ENCODE peak calls at places on chromosomes 16 and 17, in seven cellular contexts. One of them, this sample, is unnamed.

GRCh38 chr16:66408181-66409048 is 18.7 kb upstream of the BEAN1 start:
- DNase-seq in amniotic stem cell: peak
- DNase-seq in EL: peak
- DNase-seq in heart right ventricle: no peak
- DNase-seq in NCI-H1092: no peak
- DNase-seq in heart left ventricle: peak
- DNase-seq in activated naive CD8-positive, alpha-beta T cell treated with anti-CD3 and anti-CD28 coated beads, Interleukin-2, amount 50 U/mL, for 16 hours: no peak
- DNase-seq in this sample: peak

GRCh38 chr16:31519746-31520145 is 8.0 kb upstream of the AHSP start:
- DNase-seq in NCI-H1092: peak
- DNase-seq in amniotic stem cell: no peak
- DNase-seq in heart right ventricle: no peak
- DNase-seq in EL: no peak
- DNase-seq in activated naive CD8-positive, alpha-beta T cell treated with anti-CD3 and anti-CD28 coated beads, Interleukin-2, amount 50 U/mL, for 16 hours: no peak
- DNase-seq in heart left ventricle: no peak
- DNase-seq in this sample: no peak

GRCh38 chr17:3693829-3694231 is 2.1 kb downstream of the P2RX5 start:
- DNase-seq in heart left ventricle: no peak
- DNase-seq in amniotic stem cell: no peak
- DNase-seq in activated naive CD8-positive, alpha-beta T cell treated with anti-CD3 and anti-CD28 coated beads, Interleukin-2, amount 50 U/mL, for 16 hours: no peak
- DNase-seq in NCI-H1092: no peak
- DNase-seq in heart right ventricle: no peak
- DNase-seq in EL: no peak
- DNase-seq in this sample: no peak

GRCh38 chr16:2008009-2008526 is 1.6 kb downstream of the ZNF598 start:
- DNase-seq in activated naive CD8-positive, alpha-beta T cell treated with anti-CD3 and anti-CD28 coated beads, Interleukin-2, amount 50 U/mL, for 16 hours: no peak
- DNase-seq in amniotic stem cell: no peak
- DNase-seq in heart left ventricle: peak
- DNase-seq in EL: peak
- DNase-seq in heart right ventricle: no peak
- DNase-seq in NCI-H1092: no peak
- DNase-seq in this sample: no peak

GRCh38 chr17:38868095-38868967 is 1.5 kb upstream of the LASP1 start:
- DNase-seq in NCI-H1092: no peak
- DNase-seq in activated naive CD8-positive, alpha-beta T cell treated with anti-CD3 and anti-CD28 coated beads, Interleukin-2, amount 50 U/mL, for 16 hours: no peak
- DNase-seq in EL: peak
- DNase-seq in heart right ventricle: peak
- DNase-seq in heart left ventricle: peak
- DNase-seq in amniotic stem cell: peak
- DNase-seq in this sample: peak

GRCh38 chr16:50430076-50430475 is 61.3 kb upstream of the BRD7 start:
- DNase-seq in heart right ventricle: no peak
- DNase-seq in EL: no peak
- DNase-seq in NCI-H1092: no peak
- DNase-seq in activated naive CD8-positive, alpha-beta T cell treated with anti-CD3 and anti-CD28 coated beads, Interleukin-2, amount 50 U/mL, for 16 hours: no peak
- DNase-seq in amniotic stem cell: no peak
- DNase-seq in heart left ventricle: no peak
- DNase-seq in this sample: no peak

GRCh38 chr16:48352648-48353347 is 32.4 kb downstream of the SIAH1 start:
- DNase-seq in activated naive CD8-positive, alpha-beta T cell treated with anti-CD3 and anti-CD28 coated beads, Interleukin-2, amount 50 U/mL, for 16 hours: no peak
- DNase-seq in NCI-H1092: no peak
- DNase-seq in heart right ventricle: no peak
- DNase-seq in EL: no peak
- DNase-seq in amniotic stem cell: no peak
- DNase-seq in heart left ventricle: no peak
- DNase-seq in this sample: no peak

GRCh38 chr17:1916963-1917715 is 87.3 kb downstream of the RPA1 start:
- DNase-seq in amniotic stem cell: no peak
- DNase-seq in NCI-H1092: no peak
- DNase-seq in activated naive CD8-positive, alpha-beta T cell treated with anti-CD3 and anti-CD28 coated beads, Interleukin-2, amount 50 U/mL, for 16 hours: no peak
- DNase-seq in heart right ventricle: no peak
- DNase-seq in EL: no peak
- DNase-seq in heart left ventricle: no peak
- DNase-seq in this sample: no peak

GRCh38 chr17:55286681-55287589 is 22.2 kb downstream of the HLF start:
- DNase-seq in heart left ventricle: no peak
- DNase-seq in heart right ventricle: no peak
- DNase-seq in amniotic stem cell: no peak
- DNase-seq in EL: peak
- DNase-seq in NCI-H1092: no peak
- DNase-seq in activated naive CD8-positive, alpha-beta T cell treated with anti-CD3 and anti-CD28 coated beads, Interleukin-2, amount 50 U/mL, for 16 hours: no peak
- DNase-seq in this sample: no peak

GRCh38 chr17:7317161-7317803 is 2.1 kb upstream of the GPS2 start:
- DNase-seq in EL: no peak
- DNase-seq in heart left ventricle: no peak
- DNase-seq in activated naive CD8-positive, alpha-beta T cell treated with anti-CD3 and anti-CD28 coated beads, Interleukin-2, amount 50 U/mL, for 16 hours: no peak
- DNase-seq in heart right ventricle: no peak
- DNase-seq in amniotic stem cell: no peak
- DNase-seq in NCI-H1092: no peak
- DNase-seq in this sample: no peak

GRCh38 chr17:57045868-57046671 is 39.0 kb upstream of the AKAP1 start:
- DNase-seq in NCI-H1092: no peak
- DNase-seq in activated naive CD8-positive, alpha-beta T cell treated with anti-CD3 and anti-CD28 coated beads, Interleukin-2, amount 50 U/mL, for 16 hours: no peak
- DNase-seq in heart left ventricle: no peak
- DNase-seq in heart right ventricle: no peak
- DNase-seq in amniotic stem cell: no peak
- DNase-seq in EL: peak
- DNase-seq in this sample: no peak

GRCh38 chr16:75248142-75248535 is 3.3 kb downstream of the BCAR1 start:
- DNase-seq in heart right ventricle: peak
- DNase-seq in NCI-H1092: no peak
- DNase-seq in EL: no peak
- DNase-seq in heart left ventricle: no peak
- DNase-seq in amniotic stem cell: no peak
- DNase-seq in activated naive CD8-positive, alpha-beta T cell treated with anti-CD3 and anti-CD28 coated beads, Interleukin-2, amount 50 U/mL, for 16 hours: no peak
- DNase-seq in this sample: no peak

GRCh38 chr17:43398724-43399595 is at the start of gene ARL4D:
- DNase-seq in EL: peak
- DNase-seq in amniotic stem cell: peak
- DNase-seq in activated naive CD8-positive, alpha-beta T cell treated with anti-CD3 and anti-CD28 coated beads, Interleukin-2, amount 50 U/mL, for 16 hours: peak
- DNase-seq in heart left ventricle: peak
- DNase-seq in NCI-H1092: peak
- DNase-seq in heart right ventricle: peak
- DNase-seq in this sample: peak

GRCh38 chr16:380837-381787 is 666 bp downstream of the PGAP6 start:
- DNase-seq in activated naive CD8-positive, alpha-beta T cell treated with anti-CD3 and anti-CD28 coated beads, Interleukin-2, amount 50 U/mL, for 16 hours: no peak
- DNase-seq in heart right ventricle: peak
- DNase-seq in EL: no peak
- DNase-seq in heart left ventricle: peak
- DNase-seq in NCI-H1092: peak
- DNase-seq in amniotic stem cell: no peak
- DNase-seq in this sample: no peak

GRCh38 chr17:63369233-63369632 is 76.9 kb downstream of the CYB561 start:
- DNase-seq in amniotic stem cell: no peak
- DNase-seq in activated naive CD8-positive, alpha-beta T cell treated with anti-CD3 and anti-CD28 coated beads, Interleukin-2, amount 50 U/mL, for 16 hours: no peak
- DNase-seq in NCI-H1092: no peak
- DNase-seq in EL: peak
- DNase-seq in heart left ventricle: no peak
- DNase-seq in heart right ventricle: no peak
- DNase-seq in this sample: no peak

GRCh38 chr17:58966208-58966607 is 140.5 kb downstream of the TRIM37 start:
- DNase-seq in amniotic stem cell: no peak
- DNase-seq in EL: no peak
- DNase-seq in heart right ventricle: no peak
- DNase-seq in NCI-H1092: no peak
- DNase-seq in activated naive CD8-positive, alpha-beta T cell treated with anti-CD3 and anti-CD28 coated beads, Interleukin-2, amount 50 U/mL, for 16 hours: no peak
- DNase-seq in heart left ventricle: no peak
- DNase-seq in this sample: no peak

GRCh38 chr17:6061290-6061689 is 8.9 kb upstream of the WSCD1 start:
- DNase-seq in heart right ventricle: no peak
- DNase-seq in amniotic stem cell: peak
- DNase-seq in NCI-H1092: no peak
- DNase-seq in heart left ventricle: no peak
- DNase-seq in activated naive CD8-positive, alpha-beta T cell treated with anti-CD3 and anti-CD28 coated beads, Interleukin-2, amount 50 U/mL, for 16 hours: no peak
- DNase-seq in EL: peak
- DNase-seq in this sample: peak

This sample was measured in SJSA1.